ENCODE peak calls at places on chromosomes 6 and 20, in ten cellular contexts. J is K562, K is sigmoid colon, V is SK-N-SH, D is suprapubic skin, F is transverse colon, N is stomach, C is HepG2, P is H1, T is esophagus muscularis mucosa. W is an unnamed sample. For H3K9me3, the result is how much of the 10 kb centered on the place peaks cover.

GRCh38 chr20:1414982-1415381 is 22.1 kb upstream of the FKBP1A start:
- DNase-seq in J (no peak), K (no peak), V (no peak), D (no peak), F (no peak), N (no peak), C (no peak), P (no peak), T (no peak), W (no peak)

GRCh38 chr20:50141811-50142561 is 11.5 kb downstream of the PEDS1 start:
- DNase-seq in J (no peak), K (no peak), V (no peak), D (no peak), F (no peak), N (no peak), C (no peak), P (no peak), T (no peak), W (no peak)

GRCh38 chr6:17621003-17621402 is 20.9 kb downstream of the FAM8A1 start:
- DNase-seq in J (no peak), K (no peak), V (no peak), D (no peak), F (no peak), N (no peak), C (no peak), P (no peak), T (no peak), W (no peak)

GRCh38 chr6:106334646-106335448 is 9.3 kb upstream of the ATG5 start:
- DNase-seq in J (peak), K (peak), V (peak), D (no peak), F (peak), N (peak), C (peak), P (peak), T (no peak), W (peak)

GRCh38 chr6:53375851-53376250 is 27.1 kb upstream of the ELOVL5 start:
- DNase-seq in J (no peak), K (no peak), V (no peak), D (no peak), F (no peak), N (no peak), C (no peak), P (no peak), T (no peak), W (no peak)

GRCh38 chr6:98975331-98975891 is 27.7 kb upstream of the FBXL4 start:
- DNase-seq in J (peak), K (no peak), V (no peak), D (no peak), F (no peak), N (no peak), C (no peak), P (no peak), T (no peak), W (no peak)

GRCh38 chr20:64065973-64066341 is 3.0 kb downstream of the TCEA2 start:
- DNase-seq in J (peak), K (no peak), V (no peak), D (no peak), F (peak), N (no peak), C (no peak), P (no peak), T (no peak), W (peak)

GRCh38 chr6:63527658-63528514 is 44.4 kb upstream of the LOC128125822 start:
- DNase-seq in J (no peak), K (peak), V (no peak), D (no peak), F (peak), N (peak), C (peak), P (no peak), T (no peak), W (no peak)

GRCh38 chr6:11397622-11398450 is 139.7 kb upstream of the TMEM170B start:
- DNase-seq in J (no peak), K (no peak), V (no peak), D (no peak), F (no peak), N (no peak), C (no peak), P (no peak), T (peak), W (no peak)

GRCh38 chr6:131966443-131966842 is 15.3 kb upstream of the CCN2 start:
- DNase-seq in J (no peak), K (no peak), V (no peak), D (no peak), F (no peak), N (no peak), C (no peak), P (no peak), T (no peak), W (no peak)

GRCh38 chr20:16158090-16158975 is 414.9 kb downstream of the KIF16B start:
- DNase-seq in J (no peak), K (no peak), V (no peak), D (no peak), F (no peak), N (no peak), C (no peak), P (no peak), T (no peak), W (no peak)

GRCh38 chr6:32113386-32114352 is 4.5 kb upstream of the TNXB start:
- DNase-seq in J (peak), K (peak), V (peak), D (peak), F (peak), N (peak), C (peak), P (no peak), T (peak), W (peak)

GRCh38 chr6:133865680-133866079 is 23.2 kb upstream of the TCF21 start:
- DNase-seq in J (no peak), K (no peak), V (no peak), D (no peak), F (no peak), N (no peak), C (no peak), P (no peak), T (no peak), W (no peak)

GRCh38 chr6:36337814-36338213 is 1.1 kb upstream of the BNIP5 start:
- DNase-seq in J (no peak), K (no peak), V (no peak), D (no peak), F (no peak), N (no peak), C (no peak), P (no peak), T (no peak), W (no peak)

GRCh38 chr6:13355043-13355945 is 27.0 kb upstream of the TBC1D7 start:
- DNase-seq in J (peak), K (no peak), V (no peak), D (no peak), F (no peak), N (no peak), C (peak), P (no peak), T (no peak), W (no peak)

DNA sequence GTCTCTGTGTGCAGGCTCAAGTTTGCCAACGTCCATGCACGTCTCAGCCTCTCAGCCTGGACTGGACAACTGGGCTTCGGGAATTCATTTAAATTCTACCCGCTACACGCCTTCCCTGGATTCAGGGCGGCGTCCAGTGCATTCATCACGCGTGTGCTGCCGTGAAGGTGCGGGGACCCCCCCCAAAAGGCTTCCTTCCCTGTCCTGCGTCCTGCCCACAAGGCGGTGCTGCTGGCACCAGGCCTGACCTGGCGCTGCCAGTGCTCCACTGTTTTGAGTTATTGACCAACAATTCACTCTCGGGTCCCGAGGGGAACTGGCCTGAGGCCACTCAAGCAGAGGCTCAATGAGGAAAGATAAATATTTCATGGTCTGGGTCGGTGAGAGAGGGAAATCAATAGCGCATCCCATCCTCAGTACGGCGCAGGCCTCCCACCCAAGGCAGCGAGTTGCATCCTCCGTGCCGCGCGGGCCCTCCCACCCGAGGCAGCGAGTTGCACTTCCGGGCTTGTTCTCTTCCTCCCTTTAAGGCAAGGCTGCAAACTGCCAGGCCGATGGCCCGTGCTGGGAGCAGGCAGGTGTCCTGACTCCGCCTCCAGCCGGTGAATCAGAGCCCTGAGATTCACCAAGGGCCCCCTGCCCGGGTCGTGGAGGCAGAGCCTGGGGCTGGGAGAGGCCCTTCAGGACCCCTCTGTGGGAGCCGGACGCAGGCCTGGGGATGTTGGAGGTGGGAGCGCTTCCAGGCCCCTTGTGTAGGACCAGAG is 22.8 kb upstream of the BHLHE23 start:
- DNase-seq in J (no peak), K (no peak), V (no peak), D (no peak), F (no peak), N (no peak), C (no peak), P (no peak), T (no peak), W (no peak)
- TF ChIP-seq POLR2AphosphoS5 in J (no peak), K (no peak), V (no peak), D (no peak), F (no peak), N (no peak), C (no peak), P (no peak), T (no peak), W (no peak)

DNA sequence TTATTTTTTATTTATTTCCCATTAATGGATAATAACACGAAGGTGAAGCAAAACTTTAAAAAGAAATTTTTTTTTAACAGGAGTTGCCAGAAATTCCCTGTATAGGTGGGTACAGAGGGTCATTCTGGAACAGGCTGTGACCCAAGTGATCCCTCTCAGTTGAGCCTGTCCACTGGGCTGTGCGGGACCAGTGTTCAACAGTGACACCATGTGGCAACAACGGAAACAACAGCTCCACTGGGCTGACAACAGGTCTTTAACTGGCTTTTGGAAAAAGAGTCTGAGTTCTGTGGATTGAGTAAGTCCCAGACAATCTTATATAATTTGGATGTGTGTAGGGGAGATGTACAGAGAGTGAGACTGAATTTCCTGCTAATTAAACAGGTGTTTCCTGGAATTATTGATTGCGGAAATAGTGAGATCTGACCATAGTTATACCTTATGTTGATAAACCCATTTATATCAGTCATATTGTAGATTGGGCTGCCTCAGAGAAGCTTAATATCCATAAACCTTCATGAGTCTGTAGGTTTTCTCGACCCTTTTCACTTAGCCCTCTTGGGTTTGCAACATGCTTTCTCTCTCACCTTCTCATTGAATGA is 17.6 kb downstream of the KIAA1755 start:
- DNase-seq in J (peak), K (no peak), V (peak), D (no peak), F (no peak), N (no peak), C (peak), P (peak), T (no peak), W (no peak)
- H3K9me3 ChIP-seq in J (under half), K (under half), V (under half), D (under half), F (under half), N (under half), C (under half), P (under half), T (under half), W (under half)

GRCh38 chr6:80331522-80331921 is 225.1 kb downstream of the BCKDHB start:
- DNase-seq in J (no peak), K (no peak), V (no peak), D (no peak), F (no peak), N (no peak), C (no peak), P (no peak), T (no peak), W (no peak)

GRCh38 chr6:80335061-80335660 is 228.7 kb downstream of the BCKDHB start:
- DNase-seq in J (no peak), K (no peak), V (no peak), D (no peak), F (no peak), N (no peak), C (no peak), P (no peak), T (no peak), W (no peak)

GRCh38 chr6:80333342-80333741 is 226.9 kb downstream of the BCKDHB start:
- DNase-seq in J (no peak), K (no peak), V (no peak), D (no peak), F (no peak), N (no peak), C (no peak), P (no peak), T (no peak), W (no peak)

GRCh38 chr6:80329496-80329895 is 223.0 kb downstream of the BCKDHB start:
- DNase-seq in J (no peak), K (no peak), V (no peak), D (no peak), F (no peak), N (no peak), C (no peak), P (no peak), T (no peak), W (no peak)

GRCh38 chr6:80332013-80332412 is 225.5 kb downstream of the BCKDHB start:
- DNase-seq in J (no peak), K (no peak), V (no peak), D (no peak), F (no peak), N (no peak), C (no peak), P (no peak), T (no peak), W (peak)
- TF ChIP-seq EP300 in J (no peak), K (no peak), V (no peak), D (no peak), F (no peak), N (no peak), C (no peak), P (no peak), T (no peak), W (no peak)

DNA sequence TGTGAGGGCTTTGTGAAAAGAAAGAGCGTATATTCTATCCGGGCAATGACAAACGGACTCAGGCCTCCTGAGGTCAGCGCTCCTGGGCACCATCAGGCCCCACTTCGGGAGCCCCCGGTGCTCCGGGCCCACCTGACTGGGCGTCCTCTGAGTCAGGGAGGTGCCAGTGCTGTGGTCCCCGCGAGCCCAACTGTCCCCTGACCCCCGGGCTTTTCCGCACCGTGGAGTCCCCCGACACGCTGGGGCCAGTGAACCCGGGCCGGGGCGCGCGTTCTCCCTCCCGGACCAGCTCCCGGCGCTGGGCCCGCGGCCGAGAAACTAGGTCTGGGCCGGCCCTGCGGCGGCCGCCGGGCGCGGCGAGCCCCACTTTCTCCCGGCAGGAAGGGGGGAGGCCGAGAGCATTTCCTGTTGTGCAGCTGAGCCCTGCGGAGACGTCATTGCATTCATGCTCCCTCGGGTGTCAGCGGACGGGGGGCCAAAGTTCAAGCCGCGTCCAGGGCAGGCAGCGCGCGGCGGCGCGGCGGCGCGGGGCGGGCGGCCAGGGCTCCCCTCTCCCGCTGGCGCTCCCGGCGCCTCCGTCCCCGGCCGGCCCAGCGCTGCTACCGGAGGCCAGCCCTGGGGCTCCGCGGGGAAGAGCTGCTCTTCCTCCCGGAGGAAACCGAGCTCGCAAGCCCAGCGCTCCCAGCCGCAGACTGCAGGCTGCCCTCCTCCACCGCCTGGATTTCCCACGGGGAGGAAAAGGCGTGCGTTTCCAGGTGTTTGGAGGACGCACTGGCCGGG is 18.3 kb downstream of the HIVEP2 start:
- DNase-seq in J (peak), K (peak), V (peak), D (peak), F (peak), N (peak), C (peak), P (peak), T (peak), W (peak)
- TF ChIP-seq POLR2AphosphoS5 in J (no peak), K (peak), V (no peak), D (no peak), F (peak), N (peak), C (peak), P (peak), T (peak), W (peak)

GRCh38 chr20:34485068-34485634 is 31.1 kb upstream of the DYNLRB1 start:
- DNase-seq in J (no peak), K (no peak), V (no peak), D (no peak), F (no peak), N (no peak), C (no peak), P (no peak), T (no peak), W (no peak)

GRCh38 chr20:34475979-34476736 is 40.1 kb upstream of the DYNLRB1 start:
- DNase-seq in J (no peak), K (no peak), V (peak), D (no peak), F (peak), N (peak), C (peak), P (no peak), T (no peak), W (peak)

DNA sequence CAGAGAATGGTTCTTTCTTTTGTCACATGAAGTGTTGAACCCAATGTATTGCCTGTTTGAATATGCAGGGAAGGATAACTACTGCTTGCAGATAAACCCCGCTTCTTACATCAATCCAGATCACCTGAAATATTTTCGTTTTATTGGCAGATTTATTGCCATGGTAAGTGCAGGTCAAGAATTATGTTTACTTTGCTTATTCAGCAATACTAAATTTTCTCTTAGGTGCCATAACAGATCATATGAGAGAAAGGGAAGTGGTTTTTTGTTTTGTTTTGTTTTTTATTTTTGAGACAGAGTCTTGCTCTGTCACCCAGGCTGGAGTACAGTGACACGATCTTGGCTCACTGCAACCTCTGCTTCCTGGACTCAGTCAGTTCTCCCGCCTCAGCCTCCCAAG is 36.6 kb upstream of the DYNLRB1 start:
- DNase-seq in J (no peak), K (no peak), V (no peak), D (no peak), F (no peak), N (no peak), C (no peak), P (no peak), T (no peak), W (no peak)
- H3K9me3 ChIP-seq in J (under half), K (under half), V (under half), D (under half), F (under half), N (under half), C (under half), P (under half), T (under half), W (under half)

DNA sequence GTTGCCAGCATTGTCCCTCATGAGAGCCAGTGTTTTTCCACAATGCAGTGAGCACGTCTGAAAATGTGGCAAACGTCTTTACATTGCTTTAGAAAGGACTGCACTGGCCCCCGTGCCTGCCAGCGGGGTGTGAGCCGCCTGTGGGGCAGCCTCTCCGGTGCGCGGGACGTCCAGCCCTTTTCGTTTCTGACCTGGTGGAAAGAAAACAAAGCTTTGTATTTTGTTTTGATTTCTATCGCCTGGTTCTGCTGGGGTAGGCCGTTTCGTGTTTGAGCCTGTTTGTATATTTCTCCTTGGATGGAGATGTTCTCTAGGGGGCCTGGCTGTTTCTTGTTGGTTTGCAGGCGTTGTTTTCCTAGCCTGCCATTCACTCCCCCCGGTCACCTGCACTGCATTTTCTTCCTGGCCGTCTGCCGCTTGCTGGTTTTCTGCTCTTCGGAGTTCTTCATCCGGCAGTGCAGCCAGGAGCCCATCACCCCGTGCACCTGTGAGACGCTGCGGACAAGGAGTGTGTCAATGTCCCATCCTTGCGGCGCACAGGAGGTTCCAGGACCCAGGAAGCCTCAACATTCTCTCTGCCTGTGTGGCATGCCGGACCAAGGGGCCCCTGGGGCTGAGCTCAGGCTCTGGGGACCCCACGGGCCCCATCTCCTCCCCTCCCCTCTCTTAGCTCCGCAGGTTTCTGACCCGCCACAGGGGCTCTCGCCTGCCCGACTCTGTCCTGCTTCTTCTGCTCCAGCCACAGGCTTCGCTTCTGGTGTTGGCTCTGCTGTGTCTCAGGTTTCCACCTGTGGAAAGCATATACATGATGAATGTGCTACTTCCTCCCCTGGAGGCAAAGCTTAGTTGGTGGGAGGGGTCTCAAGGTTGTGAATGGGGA is 100.6 kb downstream of the CDH4 start:
- DNase-seq in J (no peak), K (no peak), V (no peak), D (no peak), F (no peak), N (no peak), C (no peak), P (no peak), T (no peak), W (no peak)
- TF ChIP-seq EP300 in J (no peak), K (no peak), V (no peak), D (no peak), F (no peak), N (no peak), C (no peak), P (no peak), T (no peak), W (no peak)

DNA sequence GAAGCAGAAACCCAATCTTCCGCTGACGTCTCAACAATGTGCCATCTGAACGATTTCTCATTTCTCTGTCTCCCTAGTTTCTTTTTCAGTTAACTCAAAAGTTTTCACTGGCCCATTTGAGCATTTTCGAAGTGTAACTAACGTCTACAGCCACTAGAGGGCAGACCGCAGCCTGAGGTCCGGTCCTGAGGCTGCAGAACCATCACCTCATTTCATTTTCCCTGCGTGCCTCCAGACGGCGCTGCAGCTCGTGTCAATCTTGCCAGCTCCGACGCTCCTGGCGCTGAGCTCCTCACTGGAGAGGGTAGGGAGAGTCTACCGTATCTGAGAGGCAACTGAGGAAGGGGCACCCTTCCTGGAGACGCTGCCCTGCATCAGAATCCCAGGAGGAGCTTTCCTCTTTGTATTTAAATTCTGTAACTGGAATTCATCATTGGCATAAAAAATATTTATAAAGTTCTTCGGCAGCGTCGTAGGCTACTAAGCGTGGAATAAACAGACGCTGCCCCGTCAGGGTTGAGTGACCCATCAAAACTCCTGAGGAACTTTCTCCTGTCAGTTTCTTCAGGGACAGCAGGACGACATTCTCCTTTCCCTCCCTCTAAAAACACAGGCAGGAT is 28.5 kb upstream of the DTNBP1 start:
- DNase-seq in J (peak), K (peak), V (peak), D (peak), F (peak), N (peak), C (peak), P (peak), T (peak), W (peak)
- TF ChIP-seq POLR2AphosphoS5 in J (no peak), K (peak), V (no peak), D (no peak), F (peak), N (peak), C (no peak), P (no peak), T (peak), W (no peak)